ENCODE peak calls at places on chromosomes 7 and 10, in eight cellular contexts. A is T-helper 2 cell; X is aorta; D is right cardiac atrium; S is choroid plexus epithelial cell; B is IMR-90; J is brain microvascular endothelial cell; V is activated CD8-positive, alpha-beta memory T cell treated with anti-CD3 and anti-CD28 coated beads for 48 hours. W is an unnamed sample.

GRCh38 chr7:87312215-87312865 is 33.1 kb upstream of the CROT start:
- DNase-seq in J (peak; percentile 46), S (peak; percentile 85), B (peak; percentile 71), D (peak; percentile 32), X (no peak), A (peak; percentile 27), V (no peak), W (peak; percentile 85)

GRCh38 chr7:116120839-116121238 is 89.5 kb upstream of the TES start:
- DNase-seq in S (no peak), A (no peak), J (no peak), V (no peak), X (no peak), B (no peak), D (no peak), W (no peak)

GRCh38 chr7:138396251-138397070 is 63.6 kb upstream of the TRIM24 start:
- DNase-seq in S (no peak), A (no peak), J (no peak), X (no peak), B (no peak), D (no peak), V (no peak), W (no peak)

GRCh38 chr10:88693392-88694020 is 12.5 kb upstream of the LIPK start:
- DNase-seq in V (no peak), A (no peak), X (no peak), B (no peak), J (no peak), D (no peak), S (peak; percentile 39), W (peak; percentile 5)

GRCh38 chr7:133139350-133139749 is 57.5 kb upstream of the CHCHD3 start:
- DNase-seq in B (peak; percentile 49), J (peak; percentile 52), A (no peak), X (no peak), V (no peak), D (no peak), S (peak; percentile 78), W (no peak)

GRCh38 chr7:154842608-154843007 is 160.3 kb downstream of the PAXIP1 start:
- DNase-seq in X (no peak), V (no peak), J (no peak), S (no peak), A (no peak), D (no peak), B (no peak), W (no peak)

GRCh38 chr10:25083546-25084111 is 67.2 kb downstream of the THNSL1 start:
- DNase-seq in B (no peak), X (no peak), D (no peak), S (no peak), V (no peak), A (no peak), J (no peak), W (peak; percentile 71)

GRCh38 chr10:28396317-28396716 is 93.5 kb upstream of the MPP7 start:
- DNase-seq in B (no peak), J (no peak), X (no peak), D (no peak), V (no peak), S (no peak), A (no peak), W (no peak)

GRCh38 chr10:70858759-70859158 is 29.6 kb downstream of the PCBD1 start:
- DNase-seq in J (no peak), D (no peak), X (no peak), A (no peak), S (no peak), V (no peak), B (no peak), W (no peak)

GRCh38 chr7:100443096-100443840 is 7.0 kb upstream of the PPP1R35 start:
- DNase-seq in J (no peak), S (no peak), D (no peak), A (no peak), V (no peak), X (peak; percentile 44), B (no peak), W (no peak)

GRCh38 chr10:97851341-97852001 is 1.8 kb downstream of the GOLGA7B start:
- DNase-seq in B (no peak), V (no peak), X (no peak), A (peak; percentile 13), J (no peak), S (no peak), D (no peak), W (peak; percentile 76)

GRCh38 chr7:90312745-90313144 is 8.4 kb downstream of the FAM237B start:
- DNase-seq in B (no peak), V (no peak), D (no peak), S (peak; percentile 56), X (no peak), A (no peak), J (no peak), W (peak; percentile 17)

GRCh38 chr10:132844069-132844809 is 58.3 kb upstream of the NKX6-2 start:
- DNase-seq in V (no peak), D (no peak), A (no peak), B (no peak), J (no peak), S (no peak), X (peak; percentile 53), W (no peak)

GRCh38 chr7:25260862-25261454 is 32.7 kb upstream of the NPVF start:
- DNase-seq in B (peak; percentile 53), J (peak; percentile 16), X (no peak), D (no peak), A (no peak), V (no peak), S (peak; percentile 78), W (no peak)

GRCh38 chr10:11515596-11516418 is 95.6 kb downstream of the USP6NL start:
- DNase-seq in S (peak; percentile 86), B (peak; percentile 70), D (no peak), A (peak; percentile 9), J (peak; percentile 54), V (no peak), X (no peak), W (peak; percentile 87)

W was measured in Ammon's horn.